ENCODE peak calls at places on chromosome 17, in ten cellular contexts. E is A172; A is COR-L47; J is T-helper 2 cell; S is fibroblast of the aortic adventitia; P is H9; M is PC-9; Y is activated CD8-positive, alpha-beta memory T cell treated with anti-CD3 and anti-CD28 coated beads for 1 hour; I is posterior vena cava; Z is activated CD4-positive, alpha-beta T cell treated with anti-CD3 and anti-CD28 coated beads for 4 hours. H is an unnamed sample.

GRCh38 chr17:37068266-37068665 is 119.5 kb downstream of the AATF start:
- DNase-seq in A (no peak), I (no peak), Y (no peak), Z (no peak), J (no peak), E (no peak), M (no peak), S (no peak), P (no peak), H (no peak)

GRCh38 chr17:2028234-2028614 is 1.7 kb upstream of the DPH1 start:
- DNase-seq in S (no peak), M (no peak), J (no peak), Z (no peak), I (no peak), E (no peak), A (no peak), P (no peak), Y (no peak), H (no peak)

GRCh38 chr17:75131278-75132017 is at the start of gene NT5C:
- DNase-seq in J (peak; percentile 31), E (peak; percentile 71), M (peak; percentile 62), A (peak; percentile 85), I (peak; percentile 96), Y (peak; percentile 47), Z (peak; percentile 64), P (peak; percentile 93), S (peak; percentile 64), H (no peak)

GRCh38 chr17:57649731-57650484 is 95.2 kb downstream of the CCDC182 start:
- DNase-seq in Y (no peak), E (peak; percentile 80), Z (no peak), M (no peak), S (no peak), A (no peak), I (no peak), J (no peak), P (peak; percentile 82), H (no peak)

GRCh38 chr17:39867084-39867890 is 715 bp upstream of the ZPBP2 start:
- DNase-seq in Y (peak; percentile 16), E (no peak), M (no peak), I (no peak), J (no peak), A (no peak), S (no peak), P (no peak), Z (peak; percentile 64), H (peak; percentile 37)

GRCh38 chr17:50219939-50220465 is 18.6 kb upstream of the COL1A1 start:
- DNase-seq in E (peak; percentile 56), I (no peak), Y (no peak), J (no peak), A (no peak), M (peak; percentile 32), S (peak; percentile 91), P (no peak), Z (no peak), H (no peak)

GRCh38 chr17:27919120-27919519 is 26.0 kb upstream of the LYRM9 start:
- DNase-seq in I (no peak), A (no peak), Y (no peak), S (no peak), J (no peak), Z (no peak), M (no peak), P (no peak), E (no peak), H (no peak)

GRCh38 chr17:35541434-35541833 is 4.0 kb upstream of the SLFN12L start:
- DNase-seq in M (no peak), J (no peak), S (peak; percentile 7), A (no peak), I (no peak), E (no peak), P (no peak), Y (no peak), Z (no peak), H (no peak)

GRCh38 chr17:17913695-17914332 is 58.4 kb downstream of the TOM1L2 start:
- DNase-seq in I (peak; percentile 87), E (peak; percentile 98), Z (peak; percentile 14), A (peak; percentile 85), S (peak; percentile 80), M (peak; percentile 89), P (peak; percentile 92), Y (peak; percentile 8), J (no peak), H (peak; percentile 54)

GRCh38 chr17:75044716-75045115 is 2.1 kb downstream of the ATP5PD start:
- DNase-seq in M (no peak), Z (no peak), A (no peak), Y (no peak), J (no peak), E (no peak), I (no peak), P (no peak), S (no peak), H (no peak)

GRCh38 chr17:21280081-21280518 is 4.4 kb upstream of the MAP2K3 start:
- DNase-seq in E (peak; percentile 83), I (peak; percentile 97), M (peak; percentile 60), Z (peak; percentile 88), S (peak; percentile 79), J (peak; percentile 83), A (peak; percentile 40), P (peak; percentile 94), Y (peak; percentile 89), H (peak; percentile 90)

GRCh38 chr17:15371731-15372130 is 30.3 kb upstream of the TEKT3 start:
- DNase-seq in P (no peak), A (no peak), J (no peak), I (no peak), Y (no peak), E (no peak), Z (no peak), M (no peak), S (no peak), H (no peak)

GRCh38 chr17:8141741-8142140 is 10.5 kb downstream of the PER1 start:
- DNase-seq in J (no peak), P (no peak), S (no peak), Y (no peak), M (no peak), I (no peak), E (no peak), A (no peak), Z (no peak), H (no peak)

GRCh38 chr17:77096570-77097214 is 44.1 kb upstream of the SEC14L1 start:
- DNase-seq in P (no peak), E (peak; percentile 66), S (peak; percentile 91), Y (no peak), J (no peak), A (no peak), M (no peak), I (no peak), Z (no peak), H (no peak)

GRCh38 chr17:27551701-27552466 is 79.1 kb upstream of the LGALS9 start:
- DNase-seq in P (peak; percentile 65), Z (no peak), S (no peak), I (no peak), E (peak; percentile 84), A (no peak), J (no peak), Y (no peak), M (peak; percentile 94), H (no peak)

H was measured in CD8-positive, alpha-beta T cell.